ENCODE peak calls at places on chromosomes 3 and 15, in nine cellular contexts. M is fibroblast of the aortic adventitia; E is stimulated activated CD4-positive, alpha-beta T cell treated with anti-CD3 and anti-CD28 coated beads, Interleukin-2, amount 100 ng/mL, for 48 hours; Y is activated T-cell treated with anti-CD3 and anti-CD28 coated beads for 24 hours; S is bronchial epithelial cell; F is T-helper 2 cell; T is DMS79; W is GM04504; B is choroid plexus epithelial cell. A is an unnamed sample.

GRCh38 chr15:31270767-31271166 is 55.9 kb upstream of the KLF13 start:
- DNase-seq in F (no peak), E (no peak), B (no peak), T (no peak), M (no peak), W (no peak), S (no peak), Y (no peak), A (no peak)

GRCh38 chr15:58021332-58022230 is 43.9 kb downstream of the ALDH1A2 start:
- DNase-seq in F (no peak), B (no peak), Y (no peak), W (no peak), E (no peak), M (no peak), T (no peak), S (no peak), A (no peak)

GRCh38 chr3:138031536-138031935 is 21.6 kb downstream of the CLDN18 start:
- DNase-seq in Y (no peak), F (no peak), M (no peak), E (no peak), T (no peak), W (no peak), S (no peak), B (no peak), A (no peak)

GRCh38 chr3:194565597-194566190 is 67.5 kb downstream of the TMEM44 start:
- DNase-seq in M (peak; percentile 82), F (no peak), T (no peak), S (no peak), W (peak; percentile 70), B (peak; percentile 66), E (no peak), Y (no peak), A (no peak)

GRCh38 chr3:134407247-134407640 is 33.0 kb upstream of the AMOTL2 start:
- DNase-seq in E (no peak), M (no peak), F (no peak), T (no peak), W (peak; percentile 24), S (no peak), Y (no peak), B (no peak), A (no peak)

GRCh38 chr3:11643212-11644087 is at the start of gene VGLL4:
- DNase-seq in S (peak; percentile 73), F (peak; percentile 83), M (peak; percentile 96), B (peak; percentile 92), E (peak; percentile 58), T (peak; percentile 80), Y (peak; percentile 65), W (no peak), A (peak; percentile 91)

GRCh38 chr3:75115695-75116094 is 501.2 kb upstream of the CNTN3 start:
- DNase-seq in W (no peak), T (no peak), F (no peak), B (no peak), S (no peak), Y (no peak), E (no peak), M (no peak), A (no peak)

GRCh38 chr3:74273555-74274402 is 340.7 kb downstream of the CNTN3 start:
- DNase-seq in M (no peak), W (no peak), Y (no peak), E (no peak), S (no peak), F (no peak), T (no peak), B (no peak), A (no peak)

GRCh38 chr3:161222662-161223061 is 1.6 kb downstream of the NMD3 start:
- DNase-seq in Y (no peak), S (no peak), M (peak; percentile 50), B (peak; percentile 17), E (no peak), F (no peak), T (no peak), W (no peak), A (no peak)

GRCh38 chr15:40054056-40054745 is 15.2 kb upstream of the SRP14 start:
- DNase-seq in Y (no peak), W (no peak), S (no peak), M (no peak), B (no peak), E (no peak), F (no peak), T (no peak), A (no peak)

GRCh38 chr3:196008929-196009328 is 73.0 kb downstream of the TFRC start:
- DNase-seq in W (no peak), E (no peak), Y (no peak), M (no peak), S (no peak), F (no peak), B (no peak), T (no peak), A (no peak)

GRCh38 chr3:7957024-7957423 is 544.6 kb upstream of the LMCD1 start:
- DNase-seq in M (no peak), Y (no peak), F (no peak), T (no peak), W (no peak), S (no peak), B (no peak), E (no peak), A (no peak)

GRCh38 chr15:89495638-89496145 is 691 bp downstream of the RHCG start:
- DNase-seq in E (no peak), B (no peak), M (no peak), T (no peak), Y (no peak), F (no peak), S (no peak), W (no peak), A (peak; percentile 32)

GRCh38 chr15:83115831-83116565 is 8.6 kb downstream of the TM6SF1 start:
- DNase-seq in M (no peak), Y (no peak), E (no peak), B (no peak), S (no peak), T (no peak), F (peak; percentile 33), W (no peak), A (no peak)

GRCh38 chr15:63052961-63053698 is 10.6 kb downstream of the TPM1 start:
- DNase-seq in M (peak; percentile 67), B (no peak), T (no peak), Y (no peak), F (no peak), E (no peak), W (no peak), S (no peak), A (no peak)

GRCh38 chr3:50204804-50205718 is at the start of gene SLC38A3:
- DNase-seq in S (no peak), M (no peak), Y (no peak), W (no peak), T (no peak), B (no peak), E (no peak), F (no peak), A (no peak)

GRCh38 chr15:62711691-62712454 is 330.7 kb upstream of the TPM1 start:
- DNase-seq in S (peak; percentile 36), M (peak; percentile 21), F (no peak), B (peak; percentile 6), E (peak; percentile 7), T (no peak), Y (peak; percentile 3), W (no peak), A (no peak)

GRCh38 chr3:127819656-127820055 is 2.7 kb downstream of the MGLL start:
- DNase-seq in T (no peak), B (no peak), F (no peak), E (no peak), M (no peak), W (no peak), S (no peak), Y (no peak), A (no peak)

GRCh38 chr3:50660386-50660785 is 14.3 kb upstream of the DOCK3 start:
- DNase-seq in E (no peak), Y (no peak), F (no peak), B (no peak), W (no peak), M (no peak), S (no peak), T (no peak), A (peak; percentile 25)

GRCh38 chr3:71430941-71431552 is 152.5 kb downstream of the FOXP1 start:
- DNase-seq in Y (no peak), M (no peak), E (no peak), W (no peak), B (peak; percentile 29), S (peak; percentile 85), T (no peak), F (no peak), A (no peak)

GRCh38 chr15:58873267-58873666 is 60.2 kb downstream of the SLTM start:
- DNase-seq in F (no peak), T (no peak), M (peak; percentile 54), S (peak; percentile 11), E (no peak), Y (no peak), B (peak; percentile 28), W (peak; percentile 68), A (no peak)

GRCh38 chr15:78203346-78204225 is 30.8 kb downstream of the ACSBG1 start:
- DNase-seq in Y (no peak), S (no peak), W (no peak), E (no peak), T (no peak), M (no peak), B (no peak), F (no peak), A (peak; percentile 61)

GRCh38 chr3:173841334-173841733 is 443.8 kb downstream of the NLGN1 start:
- DNase-seq in Y (no peak), S (no peak), W (no peak), B (peak; percentile 5), E (no peak), F (no peak), M (no peak), T (no peak), A (no peak)

GRCh38 chr3:16059081-16059537 is 115.4 kb upstream of the GALNT15 start:
- DNase-seq in T (no peak), S (no peak), F (no peak), W (no peak), M (peak; percentile 47), E (no peak), Y (no peak), B (peak; percentile 52), A (no peak)

GRCh38 chr3:70358978-70359580 is 46.6 kb upstream of the MDFIC2 start:
- DNase-seq in W (peak; percentile 2), M (peak; percentile 68), Y (no peak), S (peak; percentile 61), F (peak; percentile 14), B (peak; percentile 81), E (no peak), T (no peak), A (no peak)

GRCh38 chr15:74196175-74196574 is 6.4 kb downstream of the STRA6 start:
- DNase-seq in F (no peak), S (peak; percentile 65), B (peak; percentile 88), Y (no peak), M (peak; percentile 98), W (peak; percentile 90), T (no peak), E (no peak), A (no peak)

GRCh38 chr15:33064878-33065277 is 129.6 kb downstream of the FMN1 start:
- DNase-seq in S (peak; percentile 42), W (peak; percentile 42), Y (no peak), F (no peak), T (no peak), B (peak; percentile 77), E (no peak), M (peak; percentile 43), A (no peak)

GRCh38 chr3:113242091-113242581 is 30.8 kb downstream of the BOC start:
- DNase-seq in Y (no peak), S (no peak), B (no peak), M (peak; percentile 32), E (no peak), F (no peak), T (no peak), W (no peak), A (no peak)

GRCh38 chr3:39260957-39261356 is 18.9 kb downstream of the CX3CR1 start:
- DNase-seq in W (peak; percentile 86), M (peak; percentile 84), Y (no peak), S (peak; percentile 97), F (peak; percentile 61), T (peak; percentile 1), B (peak; percentile 94), E (peak; percentile 27), A (peak; percentile 86)

A was measured in sciatic nerve.